ENCODE peak calls at places on chromosomes 3 and 15, in seven cellular contexts. Y is body of pancreas, T is spleen, S is cardiac muscle cell, D is A549, P is heart right ventricle, V is psoas muscle. U is an unnamed sample.

GRCh38 chr3:14377838-14378169 is 24.6 kb upstream of the SLC6A6 start:
- DNase-seq in S (no peak), D (no peak), V (no peak), Y (peak; percentile 16), T (peak; percentile 87), P (no peak), U (no peak)

GRCh38 chr15:78304487-78305413 is 5.3 kb upstream of the SKIC8 start:
- DNase-seq in P (no peak), Y (no peak), V (no peak), T (no peak), S (no peak), D (no peak), U (no peak)

GRCh38 chr3:55169608-55170010 is 241.8 kb upstream of the LRTM1 start:
- DNase-seq in P (no peak), S (peak; percentile 91), V (no peak), D (peak; percentile 1), T (no peak), Y (no peak), U (no peak)

GRCh38 chr15:45594322-45594721 is 7.1 kb downstream of the BLOC1S6 start:
- DNase-seq in V (no peak), P (no peak), T (no peak), S (no peak), Y (no peak), D (no peak), U (no peak)

GRCh38 chr15:43370310-43370974 is 401 bp downstream of the ZSCAN29 start:
- DNase-seq in S (peak; percentile 39), Y (peak; percentile 17), P (no peak), D (no peak), T (no peak), V (no peak), U (peak; percentile 32)

GRCh38 chr3:32239638-32240550 is 1.4 kb downstream of the CMTM8 start:
- DNase-seq in T (no peak), P (peak; percentile 33), D (peak; percentile 62), S (peak; percentile 50), V (no peak), Y (peak; percentile 73), U (peak; percentile 21)

GRCh38 chr15:87871130-87871737 is 385.3 kb downstream of the NTRK3 start:
- DNase-seq in D (no peak), V (no peak), S (peak; percentile 19), Y (no peak), P (no peak), T (no peak), U (no peak)

GRCh38 chr3:108420926-108421325 is 89.5 kb downstream of the MYH15 start:
- DNase-seq in V (no peak), D (no peak), T (no peak), S (peak; percentile 89), Y (no peak), P (no peak), U (no peak)

GRCh38 chr15:67114846-67115521 is 49.6 kb downstream of the SMAD3 start:
- DNase-seq in D (no peak), V (no peak), T (peak; percentile 5), Y (no peak), P (no peak), S (no peak), U (no peak)

GRCh38 chr3:196886175-196886574 is 18.5 kb downstream of the SENP5 start:
- DNase-seq in D (no peak), Y (no peak), V (no peak), S (no peak), P (no peak), T (no peak), U (no peak)

GRCh38 chr3:65259946-65260345 is 572.1 kb upstream of the ADAMTS9 start:
- DNase-seq in Y (no peak), P (no peak), T (no peak), V (no peak), S (no peak), D (no peak), U (no peak)

GRCh38 chr3:4948395-4948794 is 30.8 kb upstream of the BHLHE40 start:
- DNase-seq in D (peak; percentile 33), T (no peak), S (peak; percentile 5), P (no peak), V (no peak), Y (no peak), U (no peak)

GRCh38 chr3:24538891-24539290 is 44.2 kb upstream of the THRB start:
- DNase-seq in D (no peak), S (no peak), T (no peak), P (peak; percentile 66), Y (peak; percentile 85), V (no peak), U (no peak)

GRCh38 chr15:90154861-90155626 is 46.1 kb upstream of the SEMA4B start:
- DNase-seq in S (peak; percentile 79), P (no peak), V (no peak), T (no peak), D (peak; percentile 96), Y (peak; percentile 88), U (peak; percentile 39)

GRCh38 chr3:61605589-61606175 is 44.3 kb downstream of the PTPRG start:
- DNase-seq in S (no peak), Y (no peak), T (no peak), P (no peak), V (no peak), D (no peak), U (no peak)

GRCh38 chr15:43070893-43071292 is 34.9 kb downstream of the UBR1 start:
- DNase-seq in T (no peak), V (no peak), D (no peak), Y (no peak), S (no peak), P (no peak), U (no peak)

GRCh38 chr15:31024330-31024729 is 32.9 kb upstream of the MTMR10 start:
- DNase-seq in P (no peak), D (peak; percentile 75), Y (no peak), S (peak; percentile 97), V (no peak), T (no peak), U (no peak)

GRCh38 chr15:22885105-22885504 is 46.6 kb downstream of the NIPA2 start:
- DNase-seq in V (no peak), P (no peak), S (no peak), T (no peak), Y (no peak), D (no peak), U (no peak)

GRCh38 chr15:39657714-39658113 is 76.8 kb downstream of the THBS1 start:
- DNase-seq in P (no peak), D (no peak), V (no peak), T (no peak), S (peak; percentile 67), Y (no peak), U (no peak)

GRCh38 chr3:72265661-72266370 is 480.9 kb upstream of the PROK2 start:
- DNase-seq in Y (no peak), V (no peak), T (no peak), D (no peak), P (no peak), S (no peak), U (no peak)

GRCh38 chr3:72262707-72263106 is 477.8 kb upstream of the PROK2 start:
- DNase-seq in D (no peak), Y (no peak), P (no peak), V (no peak), T (no peak), S (no peak), U (no peak)

GRCh38 chr3:72261566-72262564 is 476.9 kb upstream of the PROK2 start:
- DNase-seq in T (no peak), S (no peak), P (no peak), Y (no peak), D (no peak), V (no peak), U (no peak)

GRCh38 chr3:72263223-72264015 is 478.5 kb upstream of the PROK2 start:
- DNase-seq in D (no peak), Y (no peak), T (no peak), V (no peak), P (no peak), S (no peak), U (no peak)

GRCh38 chr3:72265250-72265649 is 480.3 kb upstream of the PROK2 start:
- DNase-seq in V (no peak), S (peak; percentile 60), D (no peak), Y (no peak), T (no peak), P (no peak), U (no peak)
- TF ChIP-seq CTCF in V (peak; percentile 16), S (peak; percentile 52), D (peak; percentile 13), Y (peak; percentile 26), T (no peak), P (peak; percentile 47), U (peak; percentile 37)

GRCh38 chr3:127019449-127019848 is 36.5 kb downstream of the PLXNA1 start:
- DNase-seq in V (no peak), S (peak; percentile 24), P (no peak), Y (no peak), D (no peak), T (no peak), U (no peak)
- H3K4me3 ChIP-seq in V (no peak overlapping the region), S (no peak overlapping the region), P (no peak overlapping the region), Y (no peak overlapping the region), D (no peak overlapping the region), T (no peak overlapping the region), U (no peak overlapping the region)

DNA sequence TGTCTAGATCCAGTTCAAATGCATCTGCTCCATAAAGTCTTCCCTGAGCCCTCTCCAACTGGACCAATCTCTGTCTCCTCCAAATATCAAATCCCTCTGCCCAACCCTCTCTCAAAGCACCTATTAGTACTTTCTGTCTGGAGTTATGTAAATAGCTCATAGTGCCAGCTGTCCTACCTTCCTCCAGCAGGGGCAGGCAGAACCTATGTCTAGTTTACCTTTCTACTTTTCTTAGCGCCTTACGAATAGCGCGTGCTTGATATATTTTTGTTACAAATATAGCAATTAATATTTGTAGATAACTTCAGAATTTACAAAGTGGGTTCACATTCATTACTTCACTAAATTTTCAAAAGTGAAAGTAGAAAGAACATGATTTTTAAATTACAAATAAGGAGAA is 14.0 kb upstream of the CCDC80 start:
- DNase-seq in Y (no peak), V (no peak), P (no peak), T (no peak), S (peak; percentile 5), D (peak; percentile 64), U (no peak)
- H3K4me1 ChIP-seq in Y (no peaks in the 10 kb centered on the region), V (no peaks in the 10 kb centered on the region), P (peaks cover 6% of the 10 kb centered on the region), T (no peaks in the 10 kb centered on the region), S (no peaks in the 10 kb centered on the region), D (peaks cover 65% of the 10 kb centered on the region), U (no peaks in the 10 kb centered on the region)

GRCh38 chr3:487580-487979 is 291.0 kb downstream of the CHL1 start:
- DNase-seq in T (no peak), D (no peak), P (no peak), S (no peak), V (no peak), Y (no peak), U (no peak)

GRCh38 chr3:482479-482878 is 285.9 kb downstream of the CHL1 start:
- DNase-seq in T (no peak), V (no peak), D (no peak), S (no peak), P (no peak), Y (no peak), U (no peak)

GRCh38 chr3:480070-480469 is 283.5 kb downstream of the CHL1 start:
- DNase-seq in Y (no peak), V (no peak), P (no peak), T (no peak), D (no peak), S (no peak), U (no peak)

GRCh38 chr3:484302-484701 is 287.7 kb downstream of the CHL1 start:
- DNase-seq in P (no peak), Y (no peak), T (no peak), V (no peak), D (no peak), S (peak; percentile 19), U (no peak)

DNA sequence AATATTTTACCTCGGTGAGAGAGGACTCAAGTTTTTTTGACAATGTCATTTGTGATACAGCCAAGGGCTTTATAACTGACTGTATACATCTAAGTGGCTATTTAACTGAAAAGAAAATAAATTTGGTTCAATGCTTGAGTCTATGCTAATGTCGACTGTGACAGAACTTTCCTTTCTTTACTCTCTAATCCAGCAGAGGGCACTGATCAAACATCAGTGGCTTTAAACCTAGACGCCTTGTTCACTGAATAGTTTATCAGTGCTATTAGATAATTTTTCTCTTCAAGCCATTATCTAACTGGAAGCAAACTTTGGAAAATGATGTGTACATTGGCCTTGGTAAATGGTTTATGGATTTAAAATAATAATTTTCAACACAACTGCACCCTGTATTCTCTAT is 285.1 kb downstream of the CHL1 start:
- DNase-seq in V (no peak), D (no peak), P (no peak), Y (no peak), T (no peak), S (peak; percentile 17), U (no peak)
- TF ChIP-seq CTCF in V (no peak), D (peak; percentile 19), P (no peak), Y (no peak), T (no peak), S (peak; percentile 25), U (no peak)